ENCODE peak calls at places on chromosome 4, in six cellular contexts. A is right lobe of liver, E is brain microvascular endothelial cell, S is lung, O is right atrium auricular region, Q is choroid plexus epithelial cell. P is an unnamed sample.

GRCh38 chr4:120132935-120133334 is 66.3 kb upstream of the MAD2L1 start:
- DNase-seq in O (no peak), Q (peak), E (no peak), A (no peak), S (no peak), P (no peak)

GRCh38 chr4:140250989-140251552 is 97.1 kb upstream of the MAML3 start:
- DNase-seq in S (no peak), E (no peak), Q (no peak), A (no peak), O (no peak), P (no peak)

GRCh38 chr4:124686279-124686678 is 26.3 kb downstream of the ANKRD50 start:
- DNase-seq in O (no peak), Q (no peak), E (no peak), A (no peak), S (no peak), P (no peak)

GRCh38 chr4:128516568-128516967 is 229.0 kb upstream of the PGRMC2 start:
- DNase-seq in O (no peak), S (no peak), A (no peak), E (no peak), Q (peak), P (peak)

GRCh38 chr4:79311279-79311678 is 14.6 kb downstream of the NAA11 start:
- DNase-seq in Q (no peak), A (no peak), E (no peak), S (no peak), O (no peak), P (no peak)

GRCh38 chr4:24611575-24611974 is 27.2 kb upstream of the DHX15 start:
- DNase-seq in S (no peak), A (no peak), E (no peak), O (no peak), Q (no peak), P (no peak)

GRCh38 chr4:105613326-105613725 is 60.9 kb downstream of the ARHGEF38 start:
- DNase-seq in Q (no peak), O (no peak), E (no peak), A (no peak), S (no peak), P (no peak)

GRCh38 chr4:80361329-80361900 is 25.9 kb downstream of the CFAP299 start:
- DNase-seq in S (no peak), A (no peak), E (no peak), O (no peak), Q (peak), P (peak)

GRCh38 chr4:70688795-70689231 is 481 bp downstream of the UTP3 start:
- DNase-seq in A (no peak), O (no peak), S (no peak), Q (no peak), E (no peak), P (no peak)

GRCh38 chr4:156419080-156419638 is 465.5 kb upstream of the CTSO start:
- DNase-seq in A (no peak), O (no peak), Q (peak), E (no peak), S (no peak), P (no peak)

GRCh38 chr4:146567396-146567795 is 45.7 kb upstream of the SLC10A7 start:
- DNase-seq in O (no peak), E (peak), Q (no peak), S (no peak), A (no peak), P (no peak)

GRCh38 chr4:25842229-25842840 is 20.5 kb downstream of the SEL1L3 start:
- DNase-seq in S (no peak), Q (no peak), E (no peak), A (no peak), O (no peak), P (no peak)

GRCh38 chr4:159698336-159698735 is 595.5 kb downstream of the RAPGEF2 start:
- DNase-seq in Q (peak), A (no peak), S (no peak), E (no peak), O (no peak), P (peak)

GRCh38 chr4:40251366-40251765 is 54.5 kb downstream of the RHOH start:
- DNase-seq in S (no peak), A (no peak), E (no peak), Q (no peak), O (no peak), P (no peak)

GRCh38 chr4:54657556-54658313 is at the start of gene KIT:
- DNase-seq in S (no peak), Q (peak), O (no peak), A (peak), E (peak), P (peak)

GRCh38 chr4:137531121-137531520 is 1.2 kb downstream of the PCDH18 start:
- DNase-seq in S (no peak), A (no peak), Q (peak), E (peak), O (no peak), P (no peak)

GRCh38 chr4:81565137-81565870 is 93.6 kb upstream of the RASGEF1B start:
- DNase-seq in O (peak), E (peak), S (peak), Q (peak), A (peak), P (no peak)

GRCh38 chr4:184328022-184328736 is 110.5 kb upstream of the ENPP6 start:
- DNase-seq in O (peak), A (no peak), S (no peak), E (no peak), Q (no peak), P (no peak)

GRCh38 chr4:1723131-1723801 is 1.9 kb downstream of the TACC3 start:
- DNase-seq in E (no peak), A (no peak), O (no peak), Q (no peak), S (no peak), P (no peak)

GRCh38 chr4:129098578-129098977 is 2.6 kb downstream of the C4orf33 start:
- DNase-seq in A (no peak), O (no peak), S (no peak), E (no peak), Q (no peak), P (no peak)

GRCh38 chr4:151992755-151993154 is 231.9 kb upstream of the GATB start:
- DNase-seq in E (no peak), Q (no peak), O (no peak), S (no peak), A (no peak), P (no peak)

GRCh38 chr4:112848931-112849330 is 200.5 kb upstream of the ANK2 start:
- DNase-seq in S (no peak), E (no peak), Q (no peak), O (no peak), A (no peak), P (no peak)

GRCh38 chr4:37549003-37549402 is 137.2 kb downstream of the RELL1 start:
- DNase-seq in Q (peak), A (no peak), E (peak), O (no peak), S (no peak), P (peak)

GRCh38 chr4:21018817-21019216 is 318.6 kb downstream of the PACRGL start:
- DNase-seq in E (no peak), A (no peak), O (no peak), S (no peak), Q (no peak), P (no peak)

GRCh38 chr4:89847571-89848325 is 10.8 kb upstream of the SNCA start:
- DNase-seq in O (no peak), Q (no peak), E (no peak), S (no peak), A (no peak), P (no peak)

GRCh38 chr4:9938933-9939332 is 82.4 kb downstream of the SLC2A9 start:
- DNase-seq in O (no peak), S (no peak), Q (no peak), E (no peak), A (no peak), P (no peak)

GRCh38 chr4:2667428-2667827 is 88.7 kb downstream of the TNIP2 start:
- DNase-seq in A (no peak), O (no peak), E (no peak), Q (peak), S (no peak), P (no peak)

GRCh38 chr4:2406920-2407319 is 11.5 kb downstream of the ZFYVE28 start:
- DNase-seq in Q (no peak), O (no peak), E (no peak), A (no peak), S (no peak), P (no peak)

GRCh38 chr4:40628888-40629287 is 776 bp downstream of the RBM47 start:
- DNase-seq in S (no peak), O (no peak), E (no peak), Q (no peak), A (no peak), P (no peak)

GRCh38 chr4:116180056-116180690 is 905.2 kb downstream of the TRAM1L1 start:
- DNase-seq in A (no peak), Q (peak), O (no peak), E (no peak), S (no peak), P (peak)

GRCh38 chr4:100414016-100414790 is 103.6 kb downstream of the EMCN start:
- DNase-seq in E (no peak), A (no peak), Q (no peak), S (no peak), O (no peak), P (no peak)

GRCh38 chr4:170721812-170722373 is 632.1 kb upstream of the AADAT start:
- DNase-seq in S (no peak), O (no peak), E (no peak), Q (no peak), A (no peak), P (no peak)

DNA sequence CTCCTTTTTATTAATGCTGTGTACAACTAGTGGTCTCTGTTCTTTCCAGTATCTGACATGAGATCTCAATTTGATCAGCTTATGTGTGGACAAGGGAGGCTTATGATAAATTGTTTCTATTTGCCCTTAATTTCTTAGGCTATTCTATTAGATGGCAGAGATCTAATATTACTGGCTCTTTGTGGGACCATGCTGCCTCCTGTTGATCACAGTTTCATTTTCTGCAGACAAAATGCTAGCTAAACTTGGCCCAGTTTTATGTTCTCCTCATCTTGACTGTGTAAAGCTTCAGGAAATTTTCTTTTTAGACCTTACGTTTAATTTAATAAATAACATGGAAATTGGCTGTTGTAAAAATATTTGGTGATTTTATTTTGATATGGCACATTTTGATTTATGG is 627.1 kb upstream of the AADAT start:
- DNase-seq in E (no peak), O (no peak), A (no peak), Q (peak), S (no peak), P (no peak)
- TF ChIP-seq CTCF in E (peak), O (no peak), A (no peak), Q (peak), S (no peak), P (no peak)

GRCh38 chr4:118743867-118744266 is 58.7 kb downstream of the METTL14 start:
- DNase-seq in Q (no peak), E (peak), O (no peak), S (no peak), A (no peak), P (no peak)

GRCh38 chr4:118740869-118741268 is 55.7 kb downstream of the METTL14 start:
- DNase-seq in S (no peak), O (no peak), A (no peak), Q (peak), E (no peak), P (no peak)

GRCh38 chr4:118738999-118739690 is 54.0 kb downstream of the METTL14 start:
- DNase-seq in S (no peak), O (no peak), A (no peak), Q (no peak), E (no peak), P (no peak)

GRCh38 chr4:118742050-118742449 is 56.9 kb downstream of the METTL14 start:
- DNase-seq in O (no peak), Q (peak), S (no peak), E (no peak), A (no peak), P (no peak)

GRCh38 chr4:118741456-118741855 is 56.3 kb downstream of the METTL14 start:
- DNase-seq in A (no peak), O (no peak), Q (peak), E (no peak), S (no peak), P (no peak)
- H3K4me3 ChIP-seq in A (no peak), O (no peak), Q (no peak), E (no peak), S (no peak), P (no peak)

DNA sequence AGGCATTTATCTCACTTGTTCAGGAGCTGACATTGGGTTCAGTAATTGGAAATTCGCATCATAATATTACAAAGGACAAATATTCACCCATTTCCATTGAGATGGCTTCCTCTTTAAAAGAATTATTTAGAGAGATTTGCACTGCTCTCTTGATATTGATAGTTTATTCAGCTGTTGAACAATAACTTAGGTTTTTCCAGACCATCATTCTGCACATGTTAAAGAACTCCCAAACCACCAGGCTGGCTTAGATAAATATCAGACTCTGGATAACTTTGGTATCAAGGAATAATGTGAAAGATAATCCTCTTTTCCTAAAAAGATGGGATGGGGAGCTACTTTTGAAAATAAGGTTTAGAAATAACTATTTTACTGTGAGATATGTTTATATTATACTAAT is 154.0 kb downstream of the GASK1B start:
- DNase-seq in Q (no peak), E (no peak), A (no peak), O (no peak), S (no peak), P (no peak)
- TF ChIP-seq CTCF in Q (no peak), E (no peak), A (no peak), O (no peak), S (no peak), P (no peak)

GRCh38 chr4:169009281-169010124 is 552 bp downstream of the CBR4 start:
- DNase-seq in E (peak), Q (peak), S (peak), A (peak), O (peak), P (no peak)

GRCh38 chr4:169005453-169006099 is 4.5 kb downstream of the CBR4 start:
- DNase-seq in A (no peak), O (no peak), E (no peak), Q (peak), S (no peak), P (no peak)

GRCh38 chr4:169012049-169012448 is 2.0 kb upstream of the CBR4 start:
- DNase-seq in O (no peak), Q (no peak), S (no peak), E (no peak), A (no peak), P (no peak)

GRCh38 chr4:169010125-169011023 is at the start of gene CBR4:
- DNase-seq in Q (peak), E (peak), A (peak), O (peak), S (peak), P (peak)

DNA sequence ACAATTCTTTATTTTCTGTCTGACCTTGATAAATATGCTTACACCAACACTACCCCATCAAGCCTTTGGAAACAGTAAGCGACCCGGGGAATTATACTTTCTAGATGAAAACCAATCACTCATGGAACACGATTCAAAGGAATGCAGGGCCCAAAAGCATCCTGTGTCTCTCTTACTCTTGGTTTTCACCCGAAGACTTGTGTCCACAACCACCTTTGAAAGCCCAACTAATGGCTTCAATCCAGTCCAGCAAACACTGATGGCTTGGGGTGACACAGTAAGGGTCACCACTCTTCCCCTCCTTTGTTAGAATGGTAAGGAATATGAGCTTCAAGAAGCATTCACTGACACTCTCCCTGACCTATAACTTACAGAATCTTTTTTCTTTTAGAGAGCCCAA is 1.6 kb downstream of the CBR4 start:
- DNase-seq in Q (no peak), O (no peak), A (no peak), E (no peak), S (no peak), P (no peak)
- H3K4me3 ChIP-seq in Q (peak), O (no peak), A (no peak), E (peak), S (no peak), P (peak)

GRCh38 chr4:163256680-163257343 is 75.6 kb downstream of the NPY1R start:
- DNase-seq in A (no peak), S (peak), E (no peak), O (no peak), Q (no peak), P (no peak)

GRCh38 chr4:163249042-163249441 is 82.4 kb upstream of the NAF1 start:
- DNase-seq in Q (no peak), A (no peak), S (no peak), O (no peak), E (no peak), P (no peak)

DNA sequence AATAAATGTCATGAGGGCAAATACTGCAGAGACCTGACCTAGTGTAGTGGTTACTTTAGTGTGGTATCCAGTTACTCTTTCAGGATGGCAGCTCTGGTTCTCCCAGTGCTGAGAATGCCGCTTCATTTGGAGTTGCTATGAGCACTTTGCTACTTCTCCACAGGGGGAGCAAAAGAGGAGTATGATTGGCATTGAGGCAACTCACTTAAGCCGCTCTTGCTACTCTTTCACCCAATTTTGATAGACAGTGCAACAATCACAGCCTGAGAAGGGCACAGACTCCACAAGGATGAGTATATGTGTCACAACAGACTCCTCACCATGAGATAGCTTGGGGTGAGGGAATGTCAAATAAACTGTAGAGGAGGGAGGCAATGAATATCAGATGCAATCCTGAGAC is 81.2 kb downstream of the NPY1R start:
- DNase-seq in E (no peak), A (no peak), Q (peak), S (no peak), O (no peak), P (no peak)
- TF ChIP-seq CTCF in E (no peak), A (no peak), Q (peak), S (no peak), O (no peak), P (no peak)

DNA sequence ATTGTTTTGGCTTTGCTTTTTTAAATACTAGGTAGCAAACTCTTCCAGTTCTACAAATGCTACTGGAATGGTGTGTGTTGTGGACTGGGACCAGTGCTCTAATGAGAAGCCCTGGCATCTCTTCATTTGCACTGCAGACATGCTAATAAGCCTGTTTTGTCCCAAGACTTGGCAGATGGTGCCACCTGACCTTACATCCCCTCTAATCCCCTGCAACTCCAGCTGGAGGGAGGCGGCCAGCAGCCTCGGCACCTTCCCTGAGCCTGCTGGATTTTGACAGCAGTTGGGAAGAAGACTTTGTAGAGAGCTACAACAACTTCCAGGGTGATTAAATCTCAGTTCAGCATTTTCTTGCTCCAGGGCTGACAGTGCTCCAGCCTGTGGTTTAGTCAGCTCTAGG is 200.0 kb downstream of the DCLK2 start:
- DNase-seq in Q (no peak), A (no peak), E (no peak), O (no peak), S (no peak), P (no peak)
- H3K4me3 ChIP-seq in Q (no peak), A (no peak), E (no peak), O (no peak), S (no peak), P (no peak)

DNA sequence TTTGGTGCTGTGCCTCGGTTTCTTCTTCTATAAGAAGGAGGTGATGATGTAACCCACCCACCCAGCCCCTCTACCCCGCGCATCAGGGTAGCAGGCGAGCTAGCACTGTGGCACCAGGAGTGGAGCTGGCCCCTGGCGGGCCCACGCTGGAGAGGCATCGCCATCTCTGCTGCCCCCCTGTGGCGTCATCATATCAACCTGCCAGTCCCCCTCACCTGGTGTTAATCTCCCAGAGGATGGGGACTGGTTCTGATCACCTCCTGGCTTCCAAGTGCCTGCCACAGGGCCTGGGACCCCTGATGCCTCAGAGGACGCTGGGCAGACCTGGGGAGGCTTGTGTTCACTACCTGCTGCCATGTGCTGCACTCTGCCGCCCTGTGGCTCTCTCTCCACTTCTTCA is 6.3 kb upstream of the SORCS2 start:
- DNase-seq in O (no peak), Q (no peak), E (no peak), A (no peak), S (no peak), P (no peak)
- TF ChIP-seq CTCF in O (no peak), Q (peak), E (peak), A (peak), S (no peak), P (peak)

DNA sequence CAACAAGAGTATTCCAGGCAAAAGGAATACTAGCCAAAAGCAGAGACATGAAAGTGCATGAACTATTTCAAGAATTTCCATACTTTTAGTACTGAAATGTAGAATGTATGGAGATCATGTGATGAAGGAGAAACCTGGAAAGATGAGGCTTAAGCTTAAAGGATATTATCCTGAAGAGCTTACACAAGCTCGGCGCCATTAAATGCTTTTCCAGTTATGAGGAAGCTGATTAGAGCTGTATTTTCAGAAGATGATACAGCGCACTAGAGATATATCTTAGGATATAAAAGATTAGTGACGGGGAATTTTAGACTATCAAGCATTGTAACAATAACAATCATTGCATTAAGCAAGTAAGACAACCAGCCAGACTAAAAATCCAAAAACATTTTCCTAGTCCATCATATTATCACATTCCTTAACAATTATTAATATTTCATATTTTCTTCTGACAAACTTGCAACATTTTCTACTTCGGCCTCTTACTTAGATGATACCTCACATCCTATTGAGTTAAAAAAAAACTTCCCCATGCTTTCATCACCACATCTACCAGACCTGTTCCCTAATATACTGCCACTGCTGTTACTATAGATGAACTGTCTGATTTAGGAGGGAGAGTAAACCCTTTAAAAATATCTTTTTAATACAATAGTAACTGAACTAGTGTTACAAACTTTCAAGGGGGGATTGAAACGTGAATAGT is 1.3 kb downstream of the FAM200B start:
- DNase-seq in S (no peak), O (no peak), E (no peak), A (no peak), Q (peak), P (no peak)
- H3K4me3 ChIP-seq in S (no peak), O (peak), E (peak), A (peak), Q (peak), P (peak)